ENCODE peak calls at places on chromosomes 13 and 19, in eight cellular contexts. One of them, this sample, is unnamed.
A peak's percentile ranks its signal among the peaks of the same experiment; 100 is the strongest.

GRCh38 chr19:7500811-7501450 is 12.1 kb upstream of the PEX11G start:
- DNase-seq in right cardiac atrium: peak; percentile 76
- DNase-seq in heart right ventricle: no peak
- DNase-seq in body of pancreas: peak; percentile 62
- DNase-seq in psoas muscle: peak; percentile 47
- DNase-seq in thoracic aorta: no peak
- DNase-seq in breast epithelium: no peak
- DNase-seq in testis: peak; percentile 89
- DNase-seq in this sample: no peak

GRCh38 chr13:59801107-59801880 is 362.4 kb downstream of the DIAPH3 start:
- DNase-seq in right cardiac atrium: no peak
- DNase-seq in heart right ventricle: no peak
- DNase-seq in body of pancreas: no peak
- DNase-seq in psoas muscle: no peak
- DNase-seq in thoracic aorta: no peak
- DNase-seq in breast epithelium: no peak
- DNase-seq in testis: no peak
- DNase-seq in this sample: no peak

GRCh38 chr19:10565028-10565566 is 713 bp downstream of the KRI1 start:
- DNase-seq in right cardiac atrium: peak; percentile 77
- DNase-seq in heart right ventricle: no peak
- DNase-seq in body of pancreas: peak; percentile 38
- DNase-seq in psoas muscle: peak; percentile 52
- DNase-seq in thoracic aorta: no peak
- DNase-seq in breast epithelium: peak; percentile 32
- DNase-seq in testis: no peak
- DNase-seq in this sample: no peak

GRCh38 chr13:102856603-102857002 is 10.8 kb downstream of the ERCC5 start:
- DNase-seq in right cardiac atrium: peak; percentile 72
- DNase-seq in heart right ventricle: peak; percentile 58
- DNase-seq in body of pancreas: peak; percentile 33
- DNase-seq in psoas muscle: peak; percentile 36
- DNase-seq in thoracic aorta: no peak
- DNase-seq in breast epithelium: no peak
- DNase-seq in testis: no peak
- DNase-seq in this sample: peak; percentile 52

GRCh38 chr19:34556500-34556899 is 74.9 kb downstream of the WTIP start:
- DNase-seq in right cardiac atrium: peak; percentile 76
- DNase-seq in heart right ventricle: no peak
- DNase-seq in body of pancreas: peak; percentile 34
- DNase-seq in psoas muscle: no peak
- DNase-seq in thoracic aorta: no peak
- DNase-seq in breast epithelium: no peak
- DNase-seq in testis: peak; percentile 62
- DNase-seq in this sample: no peak

GRCh38 chr13:48146122-48146521 is 51.2 kb upstream of the MED4 start:
- DNase-seq in right cardiac atrium: no peak
- DNase-seq in heart right ventricle: no peak
- DNase-seq in body of pancreas: no peak
- DNase-seq in psoas muscle: no peak
- DNase-seq in thoracic aorta: no peak
- DNase-seq in breast epithelium: no peak
- DNase-seq in testis: no peak
- DNase-seq in this sample: no peak

GRCh38 chr13:29402168-29402621 is 193.3 kb downstream of the SLC7A1 start:
- DNase-seq in right cardiac atrium: no peak
- DNase-seq in heart right ventricle: no peak
- DNase-seq in body of pancreas: no peak
- DNase-seq in psoas muscle: no peak
- DNase-seq in thoracic aorta: no peak
- DNase-seq in breast epithelium: no peak
- DNase-seq in testis: no peak
- DNase-seq in this sample: no peak

GRCh38 chr13:42660367-42660965 is 86.5 kb downstream of the TNFSF11 start:
- DNase-seq in right cardiac atrium: no peak
- DNase-seq in heart right ventricle: no peak
- DNase-seq in body of pancreas: no peak
- DNase-seq in psoas muscle: no peak
- DNase-seq in thoracic aorta: no peak
- DNase-seq in breast epithelium: no peak
- DNase-seq in testis: no peak
- DNase-seq in this sample: no peak

GRCh38 chr13:26973281-26973680 is 198.3 kb downstream of the USP12 start:
- DNase-seq in right cardiac atrium: no peak
- DNase-seq in heart right ventricle: no peak
- DNase-seq in body of pancreas: no peak
- DNase-seq in psoas muscle: no peak
- DNase-seq in thoracic aorta: no peak
- DNase-seq in breast epithelium: no peak
- DNase-seq in testis: no peak
- DNase-seq in this sample: no peak

GRCh38 chr19:41945135-41945766 is 13.9 kb downstream of the RABAC1 start:
- DNase-seq in right cardiac atrium: peak; percentile 61
- DNase-seq in heart right ventricle: no peak
- DNase-seq in body of pancreas: no peak
- DNase-seq in psoas muscle: no peak
- DNase-seq in thoracic aorta: no peak
- DNase-seq in breast epithelium: peak; percentile 48
- DNase-seq in testis: no peak
- DNase-seq in this sample: no peak

GRCh38 chr13:91946498-91947070 is 548.2 kb downstream of the GPC5 start:
- DNase-seq in right cardiac atrium: no peak
- DNase-seq in heart right ventricle: no peak
- DNase-seq in body of pancreas: no peak
- DNase-seq in psoas muscle: no peak
- DNase-seq in thoracic aorta: no peak
- DNase-seq in breast epithelium: no peak
- DNase-seq in testis: peak; percentile 16
- DNase-seq in this sample: no peak

GRCh38 chr13:29605860-29606526 is 10.5 kb upstream of the SLC7A1 start:
- DNase-seq in right cardiac atrium: peak; percentile 56
- DNase-seq in heart right ventricle: no peak
- DNase-seq in body of pancreas: no peak
- DNase-seq in psoas muscle: no peak
- DNase-seq in thoracic aorta: no peak
- DNase-seq in breast epithelium: no peak
- DNase-seq in testis: peak; percentile 78
- DNase-seq in this sample: no peak

GRCh38 chr13:78972561-78972960 is 313.6 kb upstream of the OBI1 start:
- DNase-seq in right cardiac atrium: no peak
- DNase-seq in heart right ventricle: no peak
- DNase-seq in body of pancreas: no peak
- DNase-seq in psoas muscle: no peak
- DNase-seq in thoracic aorta: no peak
- DNase-seq in breast epithelium: no peak
- DNase-seq in testis: peak; percentile 18
- DNase-seq in this sample: no peak

GRCh38 chr13:112716841-112717520 is 27.1 kb downstream of the ATP11A start:
- DNase-seq in right cardiac atrium: no peak
- DNase-seq in heart right ventricle: no peak
- DNase-seq in body of pancreas: no peak
- DNase-seq in psoas muscle: no peak
- DNase-seq in thoracic aorta: no peak
- DNase-seq in breast epithelium: no peak
- DNase-seq in testis: no peak
- DNase-seq in this sample: peak; percentile 31

GRCh38 chr13:26604784-26605183 is 47.3 kb downstream of the WASF3 start:
- DNase-seq in right cardiac atrium: peak; percentile 89
- DNase-seq in heart right ventricle: peak; percentile 47
- DNase-seq in body of pancreas: peak; percentile 35
- DNase-seq in psoas muscle: peak; percentile 75
- DNase-seq in thoracic aorta: no peak
- DNase-seq in breast epithelium: peak; percentile 43
- DNase-seq in testis: peak; percentile 80
- DNase-seq in this sample: no peak

GRCh38 chr19:2050991-2051770 is at the start of gene MKNK2:
- DNase-seq in right cardiac atrium: peak; percentile 97
- DNase-seq in heart right ventricle: peak; percentile 96
- DNase-seq in body of pancreas: peak; percentile 93
- DNase-seq in psoas muscle: peak; percentile 93
- DNase-seq in thoracic aorta: peak; percentile 58
- DNase-seq in breast epithelium: peak; percentile 87
- DNase-seq in testis: peak; percentile 95
- DNase-seq in this sample: peak; percentile 98
- H3K4me1 ChIP-seq in right cardiac atrium: peaks cover 20% of the 10 kb centered on the region
- H3K4me1 ChIP-seq in heart right ventricle: peaks cover 78% of the 10 kb centered on the region
- H3K4me1 ChIP-seq in body of pancreas: peaks cover 80% of the 10 kb centered on the region
- H3K4me1 ChIP-seq in psoas muscle: peaks cover 48% of the 10 kb centered on the region
- H3K4me1 ChIP-seq in thoracic aorta: peaks cover 32% of the 10 kb centered on the region
- H3K4me1 ChIP-seq in breast epithelium: peaks cover 49% of the 10 kb centered on the region
- H3K4me1 ChIP-seq in testis: peaks cover 46% of the 10 kb centered on the region
- H3K4me1 ChIP-seq in this sample: peaks cover 53% of the 10 kb centered on the region

DNA sequence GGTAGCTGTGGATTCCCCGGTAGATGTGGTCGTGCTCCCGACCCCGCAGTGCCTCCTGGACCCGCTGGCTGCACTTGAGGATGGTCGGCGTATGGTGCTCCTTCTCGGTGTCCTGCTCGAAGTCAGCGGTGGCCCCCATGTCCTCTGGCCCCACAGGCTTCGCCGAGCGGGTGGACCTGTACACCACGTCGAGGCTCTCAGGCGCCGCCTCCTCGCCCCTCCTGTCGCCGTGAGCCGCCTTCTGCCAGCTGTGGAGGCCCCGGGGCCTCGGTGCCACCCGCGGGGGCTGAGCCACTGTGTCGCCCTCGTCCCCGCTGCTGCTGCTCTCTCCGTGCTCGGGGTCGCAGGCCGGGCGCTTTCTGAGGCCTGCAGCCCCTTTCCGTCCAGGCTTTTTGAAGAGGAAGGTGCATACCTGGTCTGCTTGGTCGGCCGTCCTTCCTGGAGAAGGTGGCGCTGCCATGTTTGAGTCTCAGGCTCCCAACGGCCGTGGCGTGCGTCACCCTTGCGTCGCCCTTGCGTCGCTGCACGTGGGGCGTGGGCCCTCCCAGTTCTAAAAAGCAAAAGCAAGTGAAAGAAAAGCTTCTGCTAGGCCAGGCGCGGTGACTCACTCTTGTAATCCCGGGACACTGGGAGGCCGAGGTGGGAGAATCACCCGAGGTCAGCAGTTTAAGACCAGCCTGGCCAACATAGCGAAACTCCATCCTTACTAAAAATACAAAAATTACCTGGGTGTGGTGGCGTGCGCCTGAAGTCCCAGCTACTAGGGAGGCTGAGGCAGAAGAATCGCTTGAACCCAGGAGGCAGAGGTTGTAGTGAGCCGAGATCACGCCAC is at the start of gene RNF113B:
- DNase-seq in right cardiac atrium: no peak
- DNase-seq in heart right ventricle: no peak
- DNase-seq in body of pancreas: no peak
- DNase-seq in psoas muscle: no peak
- DNase-seq in thoracic aorta: no peak
- DNase-seq in breast epithelium: no peak
- DNase-seq in testis: peak; percentile 57
- DNase-seq in this sample: peak; percentile 73
- H3K4me1 ChIP-seq in right cardiac atrium: peaks cover 6% of the 10 kb centered on the region
- H3K4me1 ChIP-seq in heart right ventricle: peaks cover 22% of the 10 kb centered on the region
- H3K4me1 ChIP-seq in body of pancreas: peaks cover 34% of the 10 kb centered on the region
- H3K4me1 ChIP-seq in psoas muscle: peaks cover 22% of the 10 kb centered on the region
- H3K4me1 ChIP-seq in thoracic aorta: peaks cover 9% of the 10 kb centered on the region
- H3K4me1 ChIP-seq in breast epithelium: peaks cover 3% of the 10 kb centered on the region
- H3K4me1 ChIP-seq in testis: peaks cover 26% of the 10 kb centered on the region
- H3K4me1 ChIP-seq in this sample: peaks cover 13% of the 10 kb centered on the region

GRCh38 chr19:43640424-43640757 is 741 bp upstream of the CADM4 start:
- DNase-seq in right cardiac atrium: no peak
- DNase-seq in heart right ventricle: no peak
- DNase-seq in body of pancreas: no peak
- DNase-seq in psoas muscle: no peak
- DNase-seq in thoracic aorta: no peak
- DNase-seq in breast epithelium: no peak
- DNase-seq in testis: no peak
- DNase-seq in this sample: no peak

GRCh38 chr19:43638214-43638990 is 1.2 kb downstream of the CADM4 start:
- DNase-seq in right cardiac atrium: no peak
- DNase-seq in heart right ventricle: no peak
- DNase-seq in body of pancreas: no peak
- DNase-seq in psoas muscle: no peak
- DNase-seq in thoracic aorta: no peak
- DNase-seq in breast epithelium: no peak
- DNase-seq in testis: no peak
- DNase-seq in this sample: no peak

GRCh38 chr19:43639507-43640423 is at the start of gene CADM4:
- DNase-seq in right cardiac atrium: peak; percentile 68
- DNase-seq in heart right ventricle: peak; percentile 39
- DNase-seq in body of pancreas: peak; percentile 57
- DNase-seq in psoas muscle: peak; percentile 23
- DNase-seq in thoracic aorta: no peak
- DNase-seq in breast epithelium: peak; percentile 27
- DNase-seq in testis: no peak
- DNase-seq in this sample: no peak

GRCh38 chr19:43641333-43641732 is 1.7 kb upstream of the CADM4 start:
- DNase-seq in right cardiac atrium: no peak
- DNase-seq in heart right ventricle: no peak
- DNase-seq in body of pancreas: no peak
- DNase-seq in psoas muscle: no peak
- DNase-seq in thoracic aorta: no peak
- DNase-seq in breast epithelium: no peak
- DNase-seq in testis: peak; percentile 24
- DNase-seq in this sample: no peak

GRCh38 chr19:43638991-43639494 is 607 bp downstream of the CADM4 start:
- DNase-seq in right cardiac atrium: no peak
- DNase-seq in heart right ventricle: no peak
- DNase-seq in body of pancreas: no peak
- DNase-seq in psoas muscle: no peak
- DNase-seq in thoracic aorta: no peak
- DNase-seq in breast epithelium: no peak
- DNase-seq in testis: no peak
- DNase-seq in this sample: no peak
- H3K4me1 ChIP-seq in right cardiac atrium: peaks cover 5% of the 10 kb centered on the region
- H3K4me1 ChIP-seq in heart right ventricle: peaks cover 7% of the 10 kb centered on the region
- H3K4me1 ChIP-seq in body of pancreas: peaks cover 19% of the 10 kb centered on the region
- H3K4me1 ChIP-seq in psoas muscle: no peaks in the 10 kb centered on the region
- H3K4me1 ChIP-seq in thoracic aorta: no peaks in the 10 kb centered on the region
- H3K4me1 ChIP-seq in breast epithelium: no peaks in the 10 kb centered on the region
- H3K4me1 ChIP-seq in testis: peaks cover 8% of the 10 kb centered on the region
- H3K4me1 ChIP-seq in this sample: peaks cover 7% of the 10 kb centered on the region

DNA sequence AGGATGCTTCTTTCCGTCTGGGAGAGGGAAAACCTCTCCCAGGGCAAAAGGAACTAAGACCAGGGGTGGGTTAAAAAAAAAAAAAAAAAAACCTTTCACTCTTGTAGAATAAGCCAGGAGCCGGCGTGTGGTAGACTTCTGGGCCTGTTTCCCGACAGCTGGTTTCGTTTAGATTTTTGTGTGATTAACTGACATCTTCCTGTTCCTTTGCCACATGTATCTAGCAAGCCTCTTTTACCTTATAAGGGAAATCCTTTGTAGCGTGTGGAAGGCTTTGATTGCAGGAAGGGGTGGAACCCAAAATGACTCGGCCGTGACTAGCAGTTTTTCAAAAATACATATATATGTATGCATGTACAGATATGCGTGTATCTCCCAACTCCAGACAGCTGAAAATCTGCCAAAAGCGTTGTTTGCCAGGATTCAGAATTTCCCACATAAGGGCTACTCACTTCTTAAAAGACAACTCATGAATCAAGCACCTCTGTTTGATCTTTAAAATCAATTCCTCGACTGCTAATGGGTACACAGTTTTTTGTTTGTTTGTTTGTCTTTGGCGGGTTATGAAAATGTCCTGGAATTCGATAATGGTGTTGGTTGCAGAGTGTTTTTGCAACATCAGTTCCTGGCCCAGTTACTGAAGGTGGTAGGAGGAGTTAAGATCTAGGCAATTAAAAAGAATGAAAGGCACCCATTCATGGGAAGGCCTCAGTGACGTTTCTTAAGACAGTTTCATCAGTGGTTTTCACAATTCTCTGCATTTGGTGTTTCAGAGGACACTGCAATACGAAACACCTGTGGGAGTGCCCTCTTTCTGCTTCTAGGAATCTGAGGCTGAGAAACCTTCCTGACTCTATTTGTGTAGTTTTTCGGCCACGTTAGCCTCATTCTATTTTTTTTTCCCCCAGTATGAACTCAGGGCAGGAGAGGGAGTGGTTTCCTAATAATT is 2.7 kb downstream of the TPM4 start:
- DNase-seq in right cardiac atrium: peak; percentile 88
- DNase-seq in heart right ventricle: no peak
- DNase-seq in body of pancreas: peak; percentile 58
- DNase-seq in psoas muscle: peak; percentile 66
- DNase-seq in thoracic aorta: no peak
- DNase-seq in breast epithelium: peak; percentile 91
- DNase-seq in testis: peak; percentile 84
- DNase-seq in this sample: no peak
- H3K4me1 ChIP-seq in right cardiac atrium: peaks cover 4% of the 10 kb centered on the region
- H3K4me1 ChIP-seq in heart right ventricle: peaks cover 83% of the 10 kb centered on the region
- H3K4me1 ChIP-seq in body of pancreas: peaks cover 35% of the 10 kb centered on the region
- H3K4me1 ChIP-seq in psoas muscle: no peaks in the 10 kb centered on the region
- H3K4me1 ChIP-seq in thoracic aorta: peaks cover 30% of the 10 kb centered on the region
- H3K4me1 ChIP-seq in breast epithelium: peaks cover 3% of the 10 kb centered on the region
- H3K4me1 ChIP-seq in testis: peaks cover 32% of the 10 kb centered on the region
- H3K4me1 ChIP-seq in this sample: peaks cover 75% of the 10 kb centered on the region

This sample was measured in left lung.